ENCODE peak calls at places on chromosomes 16 and 17, in seven cellular contexts. L, J, V, A, W, H and D are unnamed samples.

GRCh38 chr17:80978499-80979497 is 12.8 kb upstream of the CHMP6 start:
- DNase-seq in A (no peak), L (no peak), V (no peak), H (no peak), J (no peak), W (no peak), D (no peak)

GRCh38 chr16:82653550-82654511 is 27.1 kb downstream of the CDH13 start:
- DNase-seq in J (no peak), H (peak), A (peak), L (peak), V (peak), W (no peak), D (peak)

GRCh38 chr17:4236456-4236855 is 27.3 kb downstream of the ANKFY1 start:
- DNase-seq in L (no peak), H (no peak), V (no peak), W (no peak), A (no peak), J (no peak), D (no peak)

GRCh38 chr17:44416558-44417289 is 27.3 kb upstream of the ITGA2B start:
- DNase-seq in V (no peak), L (no peak), H (no peak), W (no peak), A (no peak), J (no peak), D (no peak)

GRCh38 chr17:70808596-70808995 is 639.3 kb downstream of the KCNJ2 start:
- DNase-seq in J (no peak), V (no peak), W (peak), L (no peak), A (no peak), H (no peak), D (no peak)

GRCh38 chr17:67441052-67441738 is 64.1 kb downstream of the PITPNC1 start:
- DNase-seq in L (peak), V (peak), J (peak), A (peak), W (peak), H (peak), D (peak)

GRCh38 chr17:8935194-8935593 is 30.3 kb downstream of the PIK3R5 start:
- DNase-seq in V (no peak), A (no peak), H (peak), L (peak), J (no peak), W (no peak), D (no peak)

GRCh38 chr16:31201511-31202401 is 804 bp downstream of the PYCARD start:
- DNase-seq in W (peak), J (peak), H (no peak), A (no peak), L (no peak), V (peak), D (peak)

GRCh38 chr17:16258916-16259315 is 41.9 kb downstream of the PIGL start:
- DNase-seq in J (no peak), L (no peak), A (no peak), V (no peak), H (no peak), W (no peak), D (no peak)

GRCh38 chr16:85138073-85138824 is 26.0 kb upstream of the CIBAR2 start:
- DNase-seq in A (no peak), J (no peak), V (no peak), W (no peak), L (no peak), H (no peak), D (no peak)